ENCODE peak calls at places on chromosomes 7 and 10, in five cellular contexts. One of them, this sample, is unnamed. For H3K4me1, the result is how much of the 10 kb centered on the place peaks cover.

GRCh38 chr10:131806646-131807317 is 94.0 kb upstream of the PPP2R2D start:
- DNase-seq in naive thymus-derived CD4-positive, alpha-beta T cell: no peak
- DNase-seq in tibial artery: no peak
- DNase-seq in stomach: peak
- DNase-seq in CD4-positive, alpha-beta memory T cell: no peak
- DNase-seq in this sample: no peak

GRCh38 chr7:55964261-55964801 is at the start of gene NIPSNAP2:
- DNase-seq in naive thymus-derived CD4-positive, alpha-beta T cell: peak
- DNase-seq in stomach: peak
- DNase-seq in tibial artery: no peak
- DNase-seq in CD4-positive, alpha-beta memory T cell: peak
- DNase-seq in this sample: peak

GRCh38 chr7:4204530-4205165 is 477.4 kb upstream of the FOXK1 start:
- DNase-seq in tibial artery: no peak
- DNase-seq in stomach: no peak
- DNase-seq in CD4-positive, alpha-beta memory T cell: no peak
- DNase-seq in naive thymus-derived CD4-positive, alpha-beta T cell: peak
- DNase-seq in this sample: peak

GRCh38 chr7:134724606-134725005 is 54.8 kb upstream of the CALD1 start:
- DNase-seq in stomach: no peak
- DNase-seq in naive thymus-derived CD4-positive, alpha-beta T cell: no peak
- DNase-seq in tibial artery: no peak
- DNase-seq in CD4-positive, alpha-beta memory T cell: no peak
- DNase-seq in this sample: no peak

GRCh38 chr7:154503962-154504550 is 451.9 kb downstream of the DPP6 start:
- DNase-seq in naive thymus-derived CD4-positive, alpha-beta T cell: peak
- DNase-seq in stomach: no peak
- DNase-seq in CD4-positive, alpha-beta memory T cell: no peak
- DNase-seq in tibial artery: no peak
- DNase-seq in this sample: no peak

GRCh38 chr10:17599089-17599488 is 18.1 kb downstream of the HACD1 start:
- DNase-seq in stomach: no peak
- DNase-seq in CD4-positive, alpha-beta memory T cell: no peak
- DNase-seq in tibial artery: no peak
- DNase-seq in naive thymus-derived CD4-positive, alpha-beta T cell: no peak
- DNase-seq in this sample: no peak

GRCh38 chr7:28542410-28542809 is 130.1 kb downstream of the CREB5 start:
- DNase-seq in naive thymus-derived CD4-positive, alpha-beta T cell: no peak
- DNase-seq in CD4-positive, alpha-beta memory T cell: no peak
- DNase-seq in tibial artery: no peak
- DNase-seq in stomach: no peak
- DNase-seq in this sample: no peak

GRCh38 chr10:13659887-13660544 is 73.3 kb downstream of the PRPF18 start:
- DNase-seq in stomach: peak
- DNase-seq in CD4-positive, alpha-beta memory T cell: peak
- DNase-seq in naive thymus-derived CD4-positive, alpha-beta T cell: peak
- DNase-seq in tibial artery: peak
- DNase-seq in this sample: peak

GRCh38 chr10:71443676-71444075 is 47.0 kb downstream of the CDH23 start:
- DNase-seq in tibial artery: no peak
- DNase-seq in naive thymus-derived CD4-positive, alpha-beta T cell: no peak
- DNase-seq in CD4-positive, alpha-beta memory T cell: no peak
- DNase-seq in stomach: no peak
- DNase-seq in this sample: no peak

GRCh38 chr7:12921751-12922345 is 234.4 kb downstream of the ARL4A start:
- DNase-seq in naive thymus-derived CD4-positive, alpha-beta T cell: no peak
- DNase-seq in stomach: peak
- DNase-seq in tibial artery: no peak
- DNase-seq in CD4-positive, alpha-beta memory T cell: no peak
- DNase-seq in this sample: no peak

GRCh38 chr10:104045151-104046089 is 40.3 kb downstream of the COL17A1 start:
- DNase-seq in naive thymus-derived CD4-positive, alpha-beta T cell: no peak
- DNase-seq in CD4-positive, alpha-beta memory T cell: no peak
- DNase-seq in tibial artery: no peak
- DNase-seq in stomach: peak
- DNase-seq in this sample: no peak

GRCh38 chr10:79344502-79345195 is 2.6 kb upstream of the PPIF start:
- DNase-seq in CD4-positive, alpha-beta memory T cell: no peak
- DNase-seq in stomach: peak
- DNase-seq in tibial artery: no peak
- DNase-seq in naive thymus-derived CD4-positive, alpha-beta T cell: no peak
- DNase-seq in this sample: no peak

GRCh38 chr10:34727595-34728033 is 87.5 kb downstream of the PARD3 start:
- DNase-seq in tibial artery: no peak
- DNase-seq in CD4-positive, alpha-beta memory T cell: no peak
- DNase-seq in naive thymus-derived CD4-positive, alpha-beta T cell: no peak
- DNase-seq in stomach: no peak
- DNase-seq in this sample: peak
- H3K4me1 ChIP-seq in tibial artery: under half
- H3K4me1 ChIP-seq in CD4-positive, alpha-beta memory T cell: under half
- H3K4me1 ChIP-seq in naive thymus-derived CD4-positive, alpha-beta T cell: under half
- H3K4me1 ChIP-seq in stomach: under half
- H3K4me1 ChIP-seq in this sample: half or more

GRCh38 chr10:22652988-22653431 is 61.4 kb downstream of the PIP4K2A start:
- DNase-seq in CD4-positive, alpha-beta memory T cell: peak
- DNase-seq in naive thymus-derived CD4-positive, alpha-beta T cell: no peak
- DNase-seq in tibial artery: no peak
- DNase-seq in stomach: no peak
- DNase-seq in this sample: no peak
- H3K4me1 ChIP-seq in CD4-positive, alpha-beta memory T cell: half or more
- H3K4me1 ChIP-seq in naive thymus-derived CD4-positive, alpha-beta T cell: half or more
- H3K4me1 ChIP-seq in tibial artery: under half
- H3K4me1 ChIP-seq in stomach: under half
- H3K4me1 ChIP-seq in this sample: half or more

DNA sequence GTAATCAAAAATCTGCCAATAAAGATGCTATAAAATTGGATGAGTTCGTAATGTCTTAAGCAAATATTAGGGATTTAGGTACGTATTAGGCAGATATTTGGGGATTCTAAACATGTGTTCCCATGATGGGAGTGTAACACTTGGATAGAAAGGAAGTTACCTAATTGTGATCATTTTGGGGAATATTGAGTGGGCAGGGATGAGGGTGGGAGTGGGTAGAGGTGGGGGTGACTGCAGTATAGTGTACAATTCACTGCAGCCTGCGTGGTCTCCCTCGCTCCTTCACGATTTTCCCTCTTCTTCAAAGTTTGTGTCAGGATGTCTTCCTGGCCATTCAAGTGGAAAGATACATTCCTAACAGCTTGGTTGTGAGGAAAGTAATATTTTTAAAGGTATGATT is 1.3 kb upstream of the PRKG1 start:
- DNase-seq in naive thymus-derived CD4-positive, alpha-beta T cell: no peak
- DNase-seq in CD4-positive, alpha-beta memory T cell: no peak
- DNase-seq in stomach: no peak
- DNase-seq in tibial artery: no peak
- DNase-seq in this sample: no peak
- H3K4me1 ChIP-seq in naive thymus-derived CD4-positive, alpha-beta T cell: under half
- H3K4me1 ChIP-seq in CD4-positive, alpha-beta memory T cell: under half
- H3K4me1 ChIP-seq in stomach: under half
- H3K4me1 ChIP-seq in tibial artery: under half
- H3K4me1 ChIP-seq in this sample: under half

DNA sequence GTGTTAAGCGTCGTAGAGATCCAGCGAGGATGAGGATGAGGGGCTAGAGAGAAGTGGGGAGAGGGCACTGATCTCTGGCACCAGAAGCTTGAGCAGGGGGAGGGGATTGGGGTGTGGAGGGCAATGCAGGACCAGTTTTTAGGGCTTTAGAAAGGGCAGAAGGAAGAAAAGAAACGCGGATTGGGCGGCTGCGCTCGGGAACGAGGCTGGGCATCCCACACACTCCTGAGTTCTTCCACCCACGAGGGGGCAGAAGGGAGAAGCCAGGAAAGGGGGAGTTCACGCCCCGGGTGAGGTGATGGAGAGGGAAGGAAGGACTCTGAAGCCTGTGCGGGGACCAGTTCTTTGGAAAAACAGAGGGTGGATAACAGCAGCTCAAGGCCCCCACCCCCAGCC is 6.1 kb upstream of the VGF start:
- DNase-seq in stomach: no peak
- DNase-seq in naive thymus-derived CD4-positive, alpha-beta T cell: no peak
- DNase-seq in CD4-positive, alpha-beta memory T cell: no peak
- DNase-seq in tibial artery: no peak
- DNase-seq in this sample: no peak
- H3K4me1 ChIP-seq in stomach: under half
- H3K4me1 ChIP-seq in naive thymus-derived CD4-positive, alpha-beta T cell: under half
- H3K4me1 ChIP-seq in CD4-positive, alpha-beta memory T cell: half or more
- H3K4me1 ChIP-seq in tibial artery: under half
- H3K4me1 ChIP-seq in this sample: under half

GRCh38 chr7:30800785-30801252 is 29.6 kb downstream of the MINDY4 start:
- DNase-seq in naive thymus-derived CD4-positive, alpha-beta T cell: peak
- DNase-seq in tibial artery: peak
- DNase-seq in stomach: peak
- DNase-seq in CD4-positive, alpha-beta memory T cell: peak
- DNase-seq in this sample: no peak

GRCh38 chr7:30796105-30796869 is 25.1 kb downstream of the MINDY4 start:
- DNase-seq in CD4-positive, alpha-beta memory T cell: no peak
- DNase-seq in tibial artery: no peak
- DNase-seq in stomach: no peak
- DNase-seq in naive thymus-derived CD4-positive, alpha-beta T cell: no peak
- DNase-seq in this sample: no peak

GRCh38 chr7:30799976-30800661 is 28.9 kb downstream of the MINDY4 start:
- DNase-seq in naive thymus-derived CD4-positive, alpha-beta T cell: no peak
- DNase-seq in tibial artery: no peak
- DNase-seq in stomach: no peak
- DNase-seq in CD4-positive, alpha-beta memory T cell: no peak
- DNase-seq in this sample: no peak

GRCh38 chr7:30797294-30798040 is 26.2 kb downstream of the MINDY4 start:
- DNase-seq in CD4-positive, alpha-beta memory T cell: no peak
- DNase-seq in naive thymus-derived CD4-positive, alpha-beta T cell: no peak
- DNase-seq in tibial artery: no peak
- DNase-seq in stomach: no peak
- DNase-seq in this sample: no peak

GRCh38 chr7:30799206-30799975 is 28.2 kb downstream of the MINDY4 start:
- DNase-seq in CD4-positive, alpha-beta memory T cell: no peak
- DNase-seq in naive thymus-derived CD4-positive, alpha-beta T cell: no peak
- DNase-seq in tibial artery: peak
- DNase-seq in stomach: no peak
- DNase-seq in this sample: no peak
- H3K4me1 ChIP-seq in CD4-positive, alpha-beta memory T cell: under half
- H3K4me1 ChIP-seq in naive thymus-derived CD4-positive, alpha-beta T cell: under half
- H3K4me1 ChIP-seq in tibial artery: half or more
- H3K4me1 ChIP-seq in stomach: under half
- H3K4me1 ChIP-seq in this sample: under half

GRCh38 chr7:90708841-90709317 is 112.8 kb downstream of the CDK14 start:
- DNase-seq in CD4-positive, alpha-beta memory T cell: no peak
- DNase-seq in tibial artery: no peak
- DNase-seq in stomach: peak
- DNase-seq in naive thymus-derived CD4-positive, alpha-beta T cell: no peak
- DNase-seq in this sample: no peak

GRCh38 chr7:90706067-90706716 is 110.1 kb downstream of the CDK14 start:
- DNase-seq in stomach: no peak
- DNase-seq in naive thymus-derived CD4-positive, alpha-beta T cell: no peak
- DNase-seq in tibial artery: no peak
- DNase-seq in CD4-positive, alpha-beta memory T cell: no peak
- DNase-seq in this sample: no peak

GRCh38 chr7:90710466-90710850 is 114.3 kb downstream of the CDK14 start:
- DNase-seq in CD4-positive, alpha-beta memory T cell: no peak
- DNase-seq in stomach: no peak
- DNase-seq in tibial artery: no peak
- DNase-seq in naive thymus-derived CD4-positive, alpha-beta T cell: no peak
- DNase-seq in this sample: no peak

GRCh38 chr7:90713628-90714027 is 117.5 kb downstream of the CDK14 start:
- DNase-seq in CD4-positive, alpha-beta memory T cell: no peak
- DNase-seq in stomach: no peak
- DNase-seq in naive thymus-derived CD4-positive, alpha-beta T cell: no peak
- DNase-seq in tibial artery: no peak
- DNase-seq in this sample: no peak

DNA sequence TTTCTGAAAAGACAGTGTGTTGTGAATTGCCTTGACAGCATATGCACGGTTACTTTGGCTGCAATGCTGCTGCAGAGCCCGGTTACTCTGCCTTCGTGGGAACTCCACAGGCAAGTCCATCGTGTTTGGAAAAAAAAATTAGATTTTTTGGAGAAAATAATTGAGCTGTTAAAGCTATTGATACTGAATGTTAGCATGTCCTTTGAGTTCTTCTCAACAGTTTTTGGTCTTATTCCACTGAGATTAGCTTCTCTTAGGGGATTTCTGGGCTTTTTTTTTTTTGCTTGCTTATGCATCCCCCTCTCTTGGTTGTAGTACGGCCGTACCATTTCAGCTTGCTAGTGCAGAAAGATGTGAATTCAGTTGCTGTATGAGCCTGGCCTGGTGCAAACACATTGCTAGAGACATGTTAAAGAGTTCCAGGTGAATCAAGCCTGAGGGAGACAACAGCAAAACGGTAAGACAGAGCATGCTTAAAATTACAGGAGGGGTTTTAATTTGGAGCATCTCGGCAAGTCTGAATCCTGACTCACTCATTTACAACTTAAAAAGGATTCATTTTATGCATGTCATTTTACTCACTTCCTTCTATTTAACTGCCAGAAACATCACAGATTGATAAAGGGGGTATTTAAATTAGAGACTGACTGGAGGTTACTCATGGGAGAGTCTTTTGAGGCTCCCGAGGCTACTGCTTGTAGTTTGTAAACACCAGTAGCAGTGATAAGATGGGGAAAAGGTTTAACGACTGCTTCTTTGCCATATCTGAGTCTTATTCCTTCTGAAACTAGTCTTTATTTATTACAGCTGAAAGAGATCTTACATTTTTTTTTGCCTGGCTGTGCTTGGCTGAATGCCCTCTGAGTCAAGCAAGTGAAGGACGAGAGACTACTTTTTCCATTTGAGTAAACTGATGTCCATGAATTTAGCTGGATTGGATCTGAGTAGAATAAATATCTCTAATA is 113.7 kb downstream of the CDK14 start:
- DNase-seq in stomach: peak
- DNase-seq in CD4-positive, alpha-beta memory T cell: no peak
- DNase-seq in naive thymus-derived CD4-positive, alpha-beta T cell: no peak
- DNase-seq in tibial artery: peak
- DNase-seq in this sample: no peak
- H3K4me1 ChIP-seq in stomach: under half
- H3K4me1 ChIP-seq in CD4-positive, alpha-beta memory T cell: under half
- H3K4me1 ChIP-seq in naive thymus-derived CD4-positive, alpha-beta T cell: under half
- H3K4me1 ChIP-seq in tibial artery: under half
- H3K4me1 ChIP-seq in this sample: under half